ENCODE peak calls at places on chromosomes 7 and 10, in eight cellular contexts. One of them, this sample, is unnamed.
A peak's percentile ranks its signal among the peaks of the same experiment; 100 is the strongest.

GRCh38 chr7:16660702-16661464 is 14.9 kb downstream of the BZW2 start:
- DNase-seq in C1 segment of cervical spinal cord: no peak
- DNase-seq in HEK293T: no peak
- DNase-seq in activated naive CD4-positive, alpha-beta T cell treated with anti-CD3 and anti-CD28 coated beads, Interleukin-2, amount 50 U/mL, for 16 hours: no peak
- DNase-seq in brain microvascular endothelial cell: no peak
- DNase-seq in NCI-H446 treated with DMSO at 0.1 percent for 48 hours: peak; percentile 64
- DNase-seq in right lobe of liver: no peak
- DNase-seq in ELR: peak; percentile 81
- DNase-seq in this sample: no peak

GRCh38 chr10:44477021-44477420 is 92.1 kb upstream of the CXCL12 start:
- DNase-seq in C1 segment of cervical spinal cord: no peak
- DNase-seq in HEK293T: no peak
- DNase-seq in activated naive CD4-positive, alpha-beta T cell treated with anti-CD3 and anti-CD28 coated beads, Interleukin-2, amount 50 U/mL, for 16 hours: no peak
- DNase-seq in brain microvascular endothelial cell: peak; percentile 75
- DNase-seq in NCI-H446 treated with DMSO at 0.1 percent for 48 hours: no peak
- DNase-seq in right lobe of liver: no peak
- DNase-seq in ELR: peak; percentile 11
- DNase-seq in this sample: peak; percentile 32

GRCh38 chr7:111741811-111742240 is 179.5 kb upstream of the IMMP2L start:
- DNase-seq in C1 segment of cervical spinal cord: no peak
- DNase-seq in HEK293T: peak; percentile 69
- DNase-seq in activated naive CD4-positive, alpha-beta T cell treated with anti-CD3 and anti-CD28 coated beads, Interleukin-2, amount 50 U/mL, for 16 hours: peak; percentile 43
- DNase-seq in brain microvascular endothelial cell: peak; percentile 56
- DNase-seq in NCI-H446 treated with DMSO at 0.1 percent for 48 hours: peak; percentile 26
- DNase-seq in right lobe of liver: no peak
- DNase-seq in ELR: peak; percentile 70
- DNase-seq in this sample: peak; percentile 46

GRCh38 chr7:46937826-46938225 is 644.1 kb downstream of the TNS3 start:
- DNase-seq in C1 segment of cervical spinal cord: no peak
- DNase-seq in HEK293T: no peak
- DNase-seq in activated naive CD4-positive, alpha-beta T cell treated with anti-CD3 and anti-CD28 coated beads, Interleukin-2, amount 50 U/mL, for 16 hours: no peak
- DNase-seq in brain microvascular endothelial cell: no peak
- DNase-seq in NCI-H446 treated with DMSO at 0.1 percent for 48 hours: no peak
- DNase-seq in right lobe of liver: no peak
- DNase-seq in ELR: no peak
- DNase-seq in this sample: no peak

GRCh38 chr10:33137356-33138007 is 179.5 kb upstream of the ITGB1 start:
- DNase-seq in C1 segment of cervical spinal cord: no peak
- DNase-seq in HEK293T: no peak
- DNase-seq in activated naive CD4-positive, alpha-beta T cell treated with anti-CD3 and anti-CD28 coated beads, Interleukin-2, amount 50 U/mL, for 16 hours: no peak
- DNase-seq in brain microvascular endothelial cell: no peak
- DNase-seq in NCI-H446 treated with DMSO at 0.1 percent for 48 hours: no peak
- DNase-seq in right lobe of liver: no peak
- DNase-seq in ELR: peak; percentile 37
- DNase-seq in this sample: no peak

GRCh38 chr7:124996778-124997177 is 67.2 kb upstream of the POT1 start:
- DNase-seq in C1 segment of cervical spinal cord: no peak
- DNase-seq in HEK293T: no peak
- DNase-seq in activated naive CD4-positive, alpha-beta T cell treated with anti-CD3 and anti-CD28 coated beads, Interleukin-2, amount 50 U/mL, for 16 hours: no peak
- DNase-seq in brain microvascular endothelial cell: no peak
- DNase-seq in NCI-H446 treated with DMSO at 0.1 percent for 48 hours: no peak
- DNase-seq in right lobe of liver: no peak
- DNase-seq in ELR: peak; percentile 31
- DNase-seq in this sample: no peak

GRCh38 chr10:35641430-35642015 is 573 bp downstream of the FZD8 start:
- DNase-seq in C1 segment of cervical spinal cord: no peak
- DNase-seq in HEK293T: no peak
- DNase-seq in activated naive CD4-positive, alpha-beta T cell treated with anti-CD3 and anti-CD28 coated beads, Interleukin-2, amount 50 U/mL, for 16 hours: no peak
- DNase-seq in brain microvascular endothelial cell: no peak
- DNase-seq in NCI-H446 treated with DMSO at 0.1 percent for 48 hours: no peak
- DNase-seq in right lobe of liver: no peak
- DNase-seq in ELR: peak; percentile 56
- DNase-seq in this sample: no peak

GRCh38 chr7:116534790-116535189 is 10.0 kb downstream of the CAV1 start:
- DNase-seq in C1 segment of cervical spinal cord: no peak
- DNase-seq in HEK293T: no peak
- DNase-seq in activated naive CD4-positive, alpha-beta T cell treated with anti-CD3 and anti-CD28 coated beads, Interleukin-2, amount 50 U/mL, for 16 hours: no peak
- DNase-seq in brain microvascular endothelial cell: no peak
- DNase-seq in NCI-H446 treated with DMSO at 0.1 percent for 48 hours: no peak
- DNase-seq in right lobe of liver: no peak
- DNase-seq in ELR: no peak
- DNase-seq in this sample: no peak

GRCh38 chr10:35822316-35822715 is 180.2 kb upstream of the FZD8 start:
- DNase-seq in C1 segment of cervical spinal cord: peak; percentile 14
- DNase-seq in HEK293T: peak; percentile 27
- DNase-seq in activated naive CD4-positive, alpha-beta T cell treated with anti-CD3 and anti-CD28 coated beads, Interleukin-2, amount 50 U/mL, for 16 hours: no peak
- DNase-seq in brain microvascular endothelial cell: peak; percentile 47
- DNase-seq in NCI-H446 treated with DMSO at 0.1 percent for 48 hours: peak; percentile 95
- DNase-seq in right lobe of liver: no peak
- DNase-seq in ELR: peak; percentile 20
- DNase-seq in this sample: no peak

GRCh38 chr7:2231992-2232765 is 566 bp downstream of the MAD1L1 start:
- DNase-seq in C1 segment of cervical spinal cord: no peak
- DNase-seq in HEK293T: peak; percentile 39
- DNase-seq in activated naive CD4-positive, alpha-beta T cell treated with anti-CD3 and anti-CD28 coated beads, Interleukin-2, amount 50 U/mL, for 16 hours: peak; percentile 40
- DNase-seq in brain microvascular endothelial cell: no peak
- DNase-seq in NCI-H446 treated with DMSO at 0.1 percent for 48 hours: no peak
- DNase-seq in right lobe of liver: no peak
- DNase-seq in ELR: peak; percentile 57
- DNase-seq in this sample: no peak

GRCh38 chr7:914521-915194 is 38.3 kb downstream of the GET4 start:
- DNase-seq in C1 segment of cervical spinal cord: no peak
- DNase-seq in HEK293T: no peak
- DNase-seq in activated naive CD4-positive, alpha-beta T cell treated with anti-CD3 and anti-CD28 coated beads, Interleukin-2, amount 50 U/mL, for 16 hours: no peak
- DNase-seq in brain microvascular endothelial cell: no peak
- DNase-seq in NCI-H446 treated with DMSO at 0.1 percent for 48 hours: no peak
- DNase-seq in right lobe of liver: no peak
- DNase-seq in ELR: no peak
- DNase-seq in this sample: no peak

GRCh38 chr10:53358536-53358935 is 586.0 kb upstream of the MBL2 start:
- DNase-seq in C1 segment of cervical spinal cord: no peak
- DNase-seq in HEK293T: no peak
- DNase-seq in activated naive CD4-positive, alpha-beta T cell treated with anti-CD3 and anti-CD28 coated beads, Interleukin-2, amount 50 U/mL, for 16 hours: no peak
- DNase-seq in brain microvascular endothelial cell: no peak
- DNase-seq in NCI-H446 treated with DMSO at 0.1 percent for 48 hours: no peak
- DNase-seq in right lobe of liver: no peak
- DNase-seq in ELR: no peak
- DNase-seq in this sample: no peak

This sample was measured in non-pigmented ciliary epithelial cell.